ENCODE peak calls at places on chromosomes 12 and 14, in seven cellular contexts. B is CD8-positive, alpha-beta T cell; A is lower leg skin; T is left lung; Y is testis; K is fibroblast of lung; E is tibial artery. L is an unnamed sample.
A peak's percentile ranks its signal among the peaks of the same experiment; 100 is the strongest.

GRCh38 chr12:89135976-89136634 is 216.2 kb downstream of the DUSP6 start:
- DNase-seq in B (no peak), A (no peak), T (no peak), Y (no peak), K (peak; percentile 66), E (no peak), L (no peak)

GRCh38 chr14:100129161-100129589 is 30.3 kb downstream of the DEGS2 start:
- DNase-seq in B (no peak), A (no peak), T (no peak), Y (no peak), K (peak; percentile 23), E (no peak), L (peak; percentile 8)

GRCh38 chr14:68075382-68076029 is 255.9 kb downstream of the RAD51B start:
- DNase-seq in B (no peak), A (no peak), T (no peak), Y (no peak), K (no peak), E (no peak), L (no peak)

GRCh38 chr12:99367181-99367580 is 280.4 kb upstream of the GARIN6 start:
- DNase-seq in B (no peak), A (no peak), T (no peak), Y (no peak), K (no peak), E (no peak), L (no peak)

GRCh38 chr14:105496831-105497591 is 6.0 kb downstream of the TEDC1 start:
- DNase-seq in B (no peak), A (no peak), T (peak; percentile 74), Y (no peak), K (no peak), E (no peak), L (no peak)

GRCh38 chr12:131862994-131863710 is 31.3 kb upstream of the ULK1 start:
- DNase-seq in B (no peak), A (no peak), T (peak; percentile 72), Y (no peak), K (peak; percentile 26), E (no peak), L (no peak)

GRCh38 chr12:22573181-22573580 is 28.8 kb upstream of the C2CD5 start:
- DNase-seq in B (no peak), A (no peak), T (no peak), Y (no peak), K (no peak), E (no peak), L (no peak)

GRCh38 chr12:20601668-20602280 is 93.4 kb upstream of the SLCO1C1 start:
- DNase-seq in B (no peak), A (no peak), T (no peak), Y (no peak), K (peak; percentile 56), E (no peak), L (no peak)

GRCh38 chr12:24979971-24980730 is 31.2 kb upstream of the BCAT1 start:
- DNase-seq in B (no peak), A (no peak), T (no peak), Y (no peak), K (no peak), E (no peak), L (no peak)

GRCh38 chr12:53696655-53697321 is 20.9 kb upstream of the ATP5MC2 start:
- DNase-seq in B (no peak), A (no peak), T (no peak), Y (no peak), K (no peak), E (no peak), L (no peak)

GRCh38 chr12:104357431-104357952 is 54.0 kb downstream of the EID3 start:
- DNase-seq in B (no peak), A (no peak), T (no peak), Y (no peak), K (peak; percentile 50), E (no peak), L (no peak)

GRCh38 chr12:90712671-90713070 is 242.3 kb downstream of the CCER1 start:
- DNase-seq in B (no peak), A (no peak), T (no peak), Y (no peak), K (peak; percentile 5), E (no peak), L (no peak)

GRCh38 chr12:109461846-109462766 is 15.0 kb downstream of the KCTD10 start:
- DNase-seq in B (no peak), A (peak; percentile 87), T (peak; percentile 89), Y (peak; percentile 74), K (peak; percentile 96), E (peak; percentile 94), L (peak; percentile 97)

GRCh38 chr12:94795520-94795919 is 145.2 kb upstream of the TMCC3 start:
- DNase-seq in B (no peak), A (no peak), T (no peak), Y (no peak), K (peak; percentile 61), E (no peak), L (peak; percentile 16)

GRCh38 chr12:106084759-106085158 is 54.0 kb downstream of the NUAK1 start:
- DNase-seq in B (no peak), A (no peak), T (no peak), Y (no peak), K (no peak), E (no peak), L (no peak)

GRCh38 chr14:28673056-28673455 is 93.5 kb upstream of the FOXG1 start:
- DNase-seq in B (no peak), A (no peak), T (no peak), Y (no peak), K (peak; percentile 45), E (no peak), L (no peak)

GRCh38 chr12:124433147-124433874 is 134.1 kb downstream of the NCOR2 start:
- DNase-seq in B (no peak), A (no peak), T (peak; percentile 83), Y (peak; percentile 41), K (no peak), E (peak; percentile 60), L (no peak)

GRCh38 chr12:31119531-31120211 is 46.0 kb downstream of the DDX11 start:
- DNase-seq in B (peak; percentile 15), A (no peak), T (peak; percentile 40), Y (no peak), K (no peak), E (no peak), L (no peak)

GRCh38 chr14:100585448-100586152 is 1.6 kb downstream of the BEGAIN start:
- DNase-seq in B (no peak), A (no peak), T (peak; percentile 67), Y (no peak), K (no peak), E (no peak), L (no peak)

GRCh38 chr14:32468955-32469354 is 139.9 kb downstream of the AKAP6 start:
- DNase-seq in B (no peak), A (no peak), T (no peak), Y (no peak), K (peak; percentile 76), E (peak; percentile 31), L (no peak)

GRCh38 chr12:15854916-15855315 is 27.3 kb upstream of the STRAP start:
- DNase-seq in B (no peak), A (no peak), T (no peak), Y (no peak), K (peak; percentile 24), E (no peak), L (no peak)
- TF ChIP-seq CTCF in B (no peak), A (no peak), T (no peak), Y (no peak), K (no peak), E (no peak), L (no peak)

GRCh38 chr14:103122578-103123127 is 608 bp upstream of the TNFAIP2 start:
- DNase-seq in B (no peak), A (no peak), T (peak; percentile 80), Y (no peak), K (peak; percentile 39), E (no peak), L (no peak)

GRCh38 chr14:103123128-103123633 is at the start of gene TNFAIP2:
- DNase-seq in B (no peak), A (no peak), T (peak; percentile 93), Y (no peak), K (no peak), E (no peak), L (no peak)

GRCh38 chr14:103121161-103121845 is 2.0 kb upstream of the TNFAIP2 start:
- DNase-seq in B (no peak), A (peak; percentile 65), T (peak; percentile 93), Y (no peak), K (no peak), E (peak; percentile 79), L (no peak)

GRCh38 chr14:103123634-103124500 is 606 bp downstream of the TNFAIP2 start:
- DNase-seq in B (no peak), A (no peak), T (peak; percentile 90), Y (peak; percentile 62), K (no peak), E (peak; percentile 72), L (no peak)

GRCh38 chr14:103121846-103122577 is 1.2 kb upstream of the TNFAIP2 start:
- DNase-seq in B (no peak), A (peak; percentile 66), T (peak; percentile 92), Y (peak; percentile 72), K (peak; percentile 80), E (peak; percentile 85), L (no peak)
- H3K4me3 ChIP-seq in B (no peak overlapping the region), A (no peak overlapping the region), T (peak overlapping the region; percentile 85), Y (no peak overlapping the region), K (no peak overlapping the region), E (peak overlapping the region; percentile 51), L (no peak overlapping the region)

DNA sequence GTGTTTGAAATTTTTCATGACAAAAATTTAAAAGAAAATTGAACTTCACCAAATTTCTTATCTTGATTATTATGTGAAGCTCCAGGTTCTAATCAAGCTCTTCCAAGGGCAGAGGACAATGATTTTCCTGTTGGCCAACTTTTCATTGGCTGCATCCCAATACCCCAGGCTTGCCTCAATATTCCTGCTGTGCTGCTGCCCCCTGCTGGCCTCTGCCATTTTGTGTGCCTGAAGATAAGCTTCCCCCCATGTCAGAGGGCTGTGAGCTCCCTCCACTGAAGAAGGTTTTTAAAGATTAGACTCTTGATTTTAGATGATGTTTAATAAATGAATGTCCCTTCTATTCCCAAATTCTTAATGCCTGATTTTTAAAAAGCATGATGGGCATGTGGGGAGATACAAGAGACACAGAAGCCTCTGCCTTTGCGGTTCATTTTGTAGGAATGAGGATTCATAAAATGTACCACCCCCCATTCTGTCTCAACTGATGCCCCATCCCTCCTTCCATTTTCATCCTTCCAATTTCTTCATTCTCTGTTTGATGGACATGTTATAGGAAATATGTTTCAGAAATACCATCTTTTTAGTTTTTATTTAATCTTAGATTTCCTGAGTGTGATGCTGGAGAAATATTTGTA is 76.7 kb upstream of the RGS6 start:
- DNase-seq in B (peak; percentile 44), A (peak; percentile 26), T (peak; percentile 83), Y (peak; percentile 88), K (peak; percentile 59), E (peak; percentile 74), L (peak; percentile 35)
- TF ChIP-seq CTCF in B (peak; percentile 41), A (no peak), T (peak; percentile 69), Y (peak; percentile 70), K (peak; percentile 77), E (peak; percentile 69), L (peak; percentile 86)

DNA sequence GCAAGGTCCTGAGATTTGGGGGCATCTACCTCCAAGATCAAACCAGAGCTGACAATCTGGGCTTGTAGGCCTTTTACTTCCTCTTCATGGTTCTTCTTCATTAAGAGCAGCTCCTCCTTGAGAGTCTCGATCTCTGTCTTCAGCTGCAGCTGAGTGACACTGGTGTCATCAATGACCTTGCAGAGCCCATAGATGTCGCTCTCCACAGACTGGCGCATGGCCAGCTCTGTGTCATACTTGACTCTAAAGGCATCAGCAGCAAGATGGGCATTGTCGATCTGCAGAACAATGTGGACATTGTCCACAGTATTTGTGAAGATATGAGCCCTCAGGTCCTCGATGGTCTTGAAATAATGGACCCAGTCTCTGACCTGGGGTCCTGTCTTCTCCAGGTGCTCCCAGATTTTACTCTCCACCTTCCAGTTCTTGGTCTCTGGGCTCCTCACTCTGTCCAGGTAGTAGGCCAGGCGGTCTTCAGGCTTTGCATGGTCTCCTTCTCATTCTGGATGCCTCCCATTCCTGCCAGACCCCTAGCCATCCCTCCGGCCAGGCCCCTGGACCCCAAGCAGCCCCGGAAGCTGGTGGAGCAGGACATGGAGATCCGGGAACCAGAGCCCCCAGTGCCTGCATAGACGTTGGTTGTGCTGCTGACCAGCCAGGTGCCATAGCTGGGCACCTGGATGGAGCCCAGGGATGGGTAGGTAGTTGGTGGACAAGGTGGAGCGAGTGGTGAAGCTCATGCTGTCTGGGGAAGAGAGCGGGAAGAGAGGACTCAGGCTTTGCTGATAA is 141.0 kb downstream of the MSRB3 start:
- DNase-seq in B (no peak), A (no peak), T (peak; percentile 37), Y (no peak), K (no peak), E (no peak), L (no peak)
- H3K4me3 ChIP-seq in B (no peak overlapping the region), A (no peak overlapping the region), T (no peak overlapping the region), Y (no peak overlapping the region), K (no peak overlapping the region), E (no peak overlapping the region), L (no peak overlapping the region)